ENCODE peak calls at places on chromosomes 12 and 14, in four cellular contexts. One of them, this sample, is unnamed.

GRCh38 chr12:2231011-2231595 is 178.3 kb downstream of the CACNA1C start:
- DNase-seq in EL: no peak
- DNase-seq in AG10803: peak
- DNase-seq in bronchial epithelial cell: no peak
- DNase-seq in this sample: no peak

GRCh38 chr12:132500137-132500855 is 10.3 kb downstream of the FBRSL1 start:
- DNase-seq in bronchial epithelial cell: no peak
- DNase-seq in EL: no peak
- DNase-seq in AG10803: no peak
- DNase-seq in this sample: no peak

GRCh38 chr12:13000616-13000934 is 510 bp upstream of the HEBP1 start:
- DNase-seq in AG10803: peak
- DNase-seq in bronchial epithelial cell: peak
- DNase-seq in EL: no peak
- DNase-seq in this sample: peak

GRCh38 chr12:94266796-94267529 is 118.6 kb downstream of the PLXNC1 start:
- DNase-seq in EL: peak
- DNase-seq in bronchial epithelial cell: peak
- DNase-seq in AG10803: peak
- DNase-seq in this sample: no peak

GRCh38 chr14:39396448-39396847 is 35.8 kb downstream of the FBXO33 start:
- DNase-seq in EL: peak
- DNase-seq in bronchial epithelial cell: peak
- DNase-seq in AG10803: peak
- DNase-seq in this sample: no peak

GRCh38 chr12:52799498-52800211 is 3.7 kb upstream of the KRT3 start:
- DNase-seq in EL: no peak
- DNase-seq in AG10803: no peak
- DNase-seq in bronchial epithelial cell: no peak
- DNase-seq in this sample: no peak

GRCh38 chr12:52210925-52211650 is 19.3 kb upstream of the KRT80 start:
- DNase-seq in EL: no peak
- DNase-seq in bronchial epithelial cell: no peak
- DNase-seq in AG10803: no peak
- DNase-seq in this sample: no peak

GRCh38 chr12:94416613-94417012 is 43.1 kb downstream of the CEP83 start:
- DNase-seq in AG10803: no peak
- DNase-seq in EL: no peak
- DNase-seq in bronchial epithelial cell: no peak
- DNase-seq in this sample: no peak

GRCh38 chr14:101029668-101030290 is 126.3 kb upstream of the RTL1 start:
- DNase-seq in bronchial epithelial cell: no peak
- DNase-seq in AG10803: no peak
- DNase-seq in EL: no peak
- DNase-seq in this sample: no peak

GRCh38 chr12:51926064-51926632 is 18.8 kb downstream of the ACVRL1 start:
- DNase-seq in AG10803: no peak
- DNase-seq in bronchial epithelial cell: no peak
- DNase-seq in EL: no peak
- DNase-seq in this sample: no peak

GRCh38 chr14:79861111-79861510 is 350.2 kb downstream of the DIO2 start:
- DNase-seq in bronchial epithelial cell: no peak
- DNase-seq in AG10803: no peak
- DNase-seq in EL: peak
- DNase-seq in this sample: peak

GRCh38 chr12:113096675-113097461 is 38.7 kb downstream of the RASAL1 start:
- DNase-seq in bronchial epithelial cell: no peak
- DNase-seq in AG10803: no peak
- DNase-seq in EL: no peak
- DNase-seq in this sample: no peak

GRCh38 chr12:60266381-60266852 is 670.6 kb downstream of the SLC16A7 start:
- DNase-seq in bronchial epithelial cell: peak
- DNase-seq in AG10803: peak
- DNase-seq in EL: peak
- DNase-seq in this sample: peak

GRCh38 chr14:53591816-53592215 is 364.8 kb downstream of the BMP4 start:
- DNase-seq in bronchial epithelial cell: peak
- DNase-seq in AG10803: peak
- DNase-seq in EL: no peak
- DNase-seq in this sample: no peak

GRCh38 chr14:50003213-50004021 is 110.5 kb downstream of the ARF6 start:
- DNase-seq in bronchial epithelial cell: no peak
- DNase-seq in AG10803: peak
- DNase-seq in EL: peak
- DNase-seq in this sample: peak

GRCh38 chr12:87025976-87026375 is 769.8 kb upstream of the MGAT4C start:
- DNase-seq in AG10803: no peak
- DNase-seq in EL: no peak
- DNase-seq in bronchial epithelial cell: no peak
- DNase-seq in this sample: no peak

GRCh38 chr12:93762059-93762719 is 85.0 kb downstream of the CRADD start:
- DNase-seq in AG10803: peak
- DNase-seq in bronchial epithelial cell: no peak
- DNase-seq in EL: peak
- DNase-seq in this sample: no peak

GRCh38 chr14:102279688-102280348 is 25.1 kb downstream of the MOK start:
- DNase-seq in EL: peak
- DNase-seq in AG10803: peak
- DNase-seq in bronchial epithelial cell: peak
- DNase-seq in this sample: peak

GRCh38 chr12:32893008-32893407 is 3.6 kb downstream of the PKP2 start:
- DNase-seq in EL: no peak
- DNase-seq in AG10803: no peak
- DNase-seq in bronchial epithelial cell: no peak
- DNase-seq in this sample: no peak

GRCh38 chr14:65686761-65687160 is 274.2 kb downstream of the FUT8 start:
- DNase-seq in AG10803: no peak
- DNase-seq in EL: no peak
- DNase-seq in bronchial epithelial cell: peak
- DNase-seq in this sample: peak

GRCh38 chr14:70828188-70828587 is 18.9 kb upstream of the MAP3K9 start:
- DNase-seq in EL: no peak
- DNase-seq in bronchial epithelial cell: no peak
- DNase-seq in AG10803: no peak
- DNase-seq in this sample: no peak

GRCh38 chr12:107983871-107984480 is 145.1 kb upstream of the WSCD2 start:
- DNase-seq in bronchial epithelial cell: peak
- DNase-seq in AG10803: peak
- DNase-seq in EL: peak
- DNase-seq in this sample: peak

GRCh38 chr12:6224550-6224949 is 24.4 kb downstream of the CD9 start:
- DNase-seq in AG10803: no peak
- DNase-seq in bronchial epithelial cell: peak
- DNase-seq in EL: no peak
- DNase-seq in this sample: peak

GRCh38 chr14:77616133-77616453 is 344 bp downstream of the SPTLC2 start:
- DNase-seq in AG10803: no peak
- DNase-seq in EL: no peak
- DNase-seq in bronchial epithelial cell: no peak
- DNase-seq in this sample: no peak

GRCh38 chr14:71665157-71665556 is 267.1 kb upstream of the RGS6 start:
- DNase-seq in EL: peak
- DNase-seq in bronchial epithelial cell: peak
- DNase-seq in AG10803: peak
- DNase-seq in this sample: peak

GRCh38 chr14:71511152-71511551 is 421.1 kb upstream of the RGS6 start:
- DNase-seq in EL: no peak
- DNase-seq in bronchial epithelial cell: no peak
- DNase-seq in AG10803: no peak
- DNase-seq in this sample: no peak

GRCh38 chr14:93959239-93960107 is 16.9 kb downstream of the ASB2 start:
- DNase-seq in AG10803: peak
- DNase-seq in bronchial epithelial cell: peak
- DNase-seq in EL: peak
- DNase-seq in this sample: peak

This sample was measured in PC-3.